ENCODE peak calls at places on chromosomes 7 and 10, in five cellular contexts. Q, T, P, S and W are unnamed samples.

GRCh38 chr10:113385021-113385975 is 167.6 kb upstream of the HABP2 start:
- DNase-seq in P (peak), S (no peak), T (peak), Q (peak), W (peak)

GRCh38 chr7:58086871-58087535 is 637.0 kb downstream of the ZNF716 start:
- DNase-seq in S (no peak), Q (peak), P (no peak), T (no peak), W (no peak)

GRCh38 chr7:157335991-157336382 is 817 bp upstream of the DNAJB6 start:
- DNase-seq in S (no peak), T (no peak), P (no peak), Q (no peak), W (no peak)

GRCh38 chr10:58351616-58352578 is 17.1 kb downstream of the UBE2D1 start:
- DNase-seq in T (no peak), Q (no peak), P (no peak), S (no peak), W (no peak)

GRCh38 chr10:97426776-97427570 is 982 bp downstream of the PGAM1 start:
- DNase-seq in Q (no peak), P (no peak), S (no peak), T (no peak), W (no peak)

GRCh38 chr7:157559596-157560257 is 222.9 kb downstream of the DNAJB6 start:
- DNase-seq in P (no peak), S (no peak), Q (no peak), T (peak), W (no peak)

GRCh38 chr7:128453836-128454804 is 1.6 kb upstream of the HILPDA start:
- DNase-seq in S (no peak), P (peak), T (no peak), Q (peak), W (peak)

GRCh38 chr7:156777364-156778069 is 115.5 kb downstream of the LMBR1 start:
- DNase-seq in P (no peak), T (no peak), Q (peak), S (no peak), W (no peak)

GRCh38 chr7:123122951-123123350 is 76.8 kb downstream of the SLC13A1 start:
- DNase-seq in T (no peak), Q (no peak), P (no peak), S (no peak), W (no peak)

GRCh38 chr10:88642991-88643390 is 21.3 kb upstream of the LIPF start:
- DNase-seq in Q (no peak), T (no peak), S (no peak), P (no peak), W (no peak)

GRCh38 chr10:131099028-131099427 is 212.5 kb downstream of the TCERG1L start:
- DNase-seq in S (no peak), Q (peak), P (no peak), T (no peak), W (no peak)

GRCh38 chr10:85458274-85458673 is 908.3 kb downstream of the GRID1 start:
- DNase-seq in S (no peak), P (no peak), Q (peak), T (no peak), W (no peak)

GRCh38 chr7:47282790-47283496 is 299.0 kb downstream of the TNS3 start:
- DNase-seq in P (no peak), S (no peak), Q (no peak), T (no peak), W (no peak)

GRCh38 chr7:127751062-127751722 is 99.2 kb downstream of the SND1 start:
- DNase-seq in P (no peak), T (no peak), S (no peak), Q (no peak), W (no peak)

GRCh38 chr10:74916283-74916682 is 89.9 kb downstream of the KAT6B start:
- DNase-seq in Q (no peak), P (no peak), S (no peak), T (no peak), W (no peak)

GRCh38 chr7:139620676-139621344 is 97.3 kb downstream of the CLEC2L start:
- DNase-seq in S (no peak), T (peak), Q (peak), P (peak), W (peak)

GRCh38 chr10:83283151-83283550 is 856.2 kb upstream of the GHITM start:
- DNase-seq in T (no peak), Q (no peak), P (no peak), S (no peak), W (no peak)

DNA sequence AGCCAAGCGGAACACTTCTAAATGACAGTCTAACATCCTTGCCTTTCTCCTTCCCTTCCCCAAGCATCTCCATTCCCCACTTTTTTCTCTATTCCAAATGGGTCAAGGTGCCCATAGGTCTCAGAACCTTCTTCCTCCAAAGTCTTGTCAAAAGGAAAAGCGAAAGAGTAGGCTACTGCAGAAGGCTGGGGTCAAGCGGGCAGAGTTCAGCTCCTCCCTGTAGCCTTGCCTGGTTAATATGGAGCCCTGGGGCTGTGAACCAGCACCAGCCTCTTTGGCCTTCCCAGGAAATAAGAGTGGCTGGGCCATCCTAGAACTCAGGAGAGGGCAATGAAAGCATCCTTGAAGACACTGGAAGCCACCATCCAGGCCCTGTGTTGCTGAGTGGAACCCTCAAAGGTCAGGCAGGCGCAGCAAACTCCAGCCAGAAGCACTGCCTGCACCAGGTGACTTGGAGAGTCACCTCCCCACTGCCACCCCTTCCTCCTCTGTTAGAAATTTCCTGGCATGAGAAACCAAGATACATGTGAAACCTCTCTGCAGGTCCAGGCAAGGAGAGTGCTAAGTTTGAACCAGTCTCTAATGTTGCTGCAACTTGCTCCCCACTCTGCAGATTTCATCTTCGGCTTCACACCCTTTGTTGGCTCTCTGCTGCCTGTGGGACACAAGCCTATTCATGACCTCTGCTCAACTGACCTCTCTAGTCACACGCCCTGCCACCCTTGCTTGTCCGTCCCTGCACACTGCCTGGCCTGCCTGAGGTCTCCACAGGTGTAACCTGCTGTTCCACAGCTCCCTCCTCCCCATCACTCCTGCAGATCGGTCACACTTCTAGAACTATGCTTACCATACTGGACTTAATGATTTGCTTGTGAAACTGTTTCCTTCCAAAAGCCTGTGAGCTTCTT is 74.9 kb downstream of the SH3PXD2A start:
- DNase-seq in S (no peak), Q (no peak), P (no peak), T (no peak), W (no peak)
- TF ChIP-seq FOXM1 in S (no peak), Q (no peak), P (no peak), T (no peak), W (no peak)

GRCh38 chr7:134441264-134441663 is 17.6 kb downstream of the AKR1B1 start:
- DNase-seq in P (no peak), T (no peak), Q (no peak), S (no peak), W (no peak)
- TF ChIP-seq FOXM1 in P (no peak), T (no peak), Q (no peak), S (no peak), W (no peak)

DNA sequence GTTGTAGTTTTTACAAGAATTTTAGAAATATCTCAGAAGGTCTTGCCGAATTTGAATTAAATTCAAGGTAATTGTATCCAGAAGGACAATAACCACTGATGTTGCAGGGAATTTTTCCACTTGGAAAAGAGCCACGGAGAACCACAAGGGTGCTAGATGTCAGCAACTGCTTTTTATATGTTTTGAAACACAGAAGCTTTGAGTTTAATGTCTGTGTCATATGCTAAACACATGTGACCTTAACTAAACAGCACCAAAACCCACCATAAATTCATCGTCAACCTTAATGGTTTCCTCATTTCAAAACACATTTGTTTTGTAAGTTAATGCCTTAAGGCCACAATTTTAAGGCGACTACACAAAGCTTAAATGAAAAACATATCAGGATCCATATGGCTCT is 106.9 kb downstream of the COL28A1 start:
- DNase-seq in T (no peak), Q (no peak), P (no peak), S (no peak), W (no peak)
- TF ChIP-seq FOXM1 in T (no peak), Q (no peak), P (no peak), S (no peak), W (no peak)

GRCh38 chr10:119919271-119919670 is 26.7 kb downstream of the SEC23IP start:
- DNase-seq in Q (no peak), T (no peak), S (no peak), P (no peak), W (no peak)
- TF ChIP-seq FOXM1 in Q (no peak), T (no peak), S (no peak), P (no peak), W (no peak)

GRCh38 chr10:99612167-99612831 is 7.9 kb downstream of the SLC25A28 start:
- DNase-seq in S (no peak), Q (peak), T (peak), P (peak), W (peak)
- TF ChIP-seq FOXM1 in S (no peak), Q (no peak), T (no peak), P (no peak), W (no peak)

DNA sequence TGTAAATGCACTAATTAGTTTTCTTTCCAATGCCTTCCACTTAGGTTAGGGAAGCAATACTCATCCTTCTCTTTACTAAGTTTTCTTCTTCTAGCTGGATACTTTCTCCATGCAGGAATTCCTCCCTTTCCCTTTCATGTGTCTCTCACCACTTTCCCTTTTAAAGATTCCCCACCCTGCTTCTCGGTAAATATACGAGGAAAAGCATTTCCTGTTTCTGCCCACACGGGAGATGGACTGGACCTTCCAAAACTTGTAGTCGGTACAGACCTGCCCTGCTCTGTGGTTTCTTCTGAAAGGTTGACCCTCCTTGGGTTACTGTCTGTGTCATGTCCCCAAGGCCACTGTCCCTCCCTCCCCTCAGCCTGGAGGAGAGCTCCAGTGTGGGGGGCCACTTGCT is 58.9 kb upstream of the LYZL2 start:
- DNase-seq in T (no peak), S (no peak), Q (no peak), P (no peak), W (no peak)
- TF ChIP-seq FOXM1 in T (no peak), S (no peak), Q (no peak), P (no peak), W (no peak)

GRCh38 chr7:21944616-21945373 is 904 bp downstream of the CDCA7L start:
- DNase-seq in Q (no peak), T (no peak), S (no peak), P (no peak), W (peak)
- TF ChIP-seq FOXM1 in Q (no peak), T (no peak), S (no peak), P (no peak), W (no peak)

GRCh38 chr7:119969763-119970162 is 303.2 kb upstream of the KCND2 start:
- DNase-seq in S (no peak), T (no peak), Q (no peak), P (no peak), W (no peak)

GRCh38 chr7:119969054-119969453 is 303.9 kb upstream of the KCND2 start:
- DNase-seq in T (no peak), Q (no peak), S (no peak), P (no peak), W (no peak)

GRCh38 chr7:119963654-119964053 is 309.3 kb upstream of the KCND2 start:
- DNase-seq in S (no peak), T (no peak), Q (no peak), P (no peak), W (no peak)

GRCh38 chr7:119964065-119964464 is 308.9 kb upstream of the KCND2 start:
- DNase-seq in P (no peak), Q (no peak), T (no peak), S (no peak), W (no peak)

GRCh38 chr7:119964640-119965542 is 308.1 kb upstream of the KCND2 start:
- DNase-seq in S (no peak), Q (no peak), T (no peak), P (no peak), W (no peak)
- TF ChIP-seq FOXM1 in S (no peak), Q (no peak), T (no peak), P (no peak), W (no peak)

DNA sequence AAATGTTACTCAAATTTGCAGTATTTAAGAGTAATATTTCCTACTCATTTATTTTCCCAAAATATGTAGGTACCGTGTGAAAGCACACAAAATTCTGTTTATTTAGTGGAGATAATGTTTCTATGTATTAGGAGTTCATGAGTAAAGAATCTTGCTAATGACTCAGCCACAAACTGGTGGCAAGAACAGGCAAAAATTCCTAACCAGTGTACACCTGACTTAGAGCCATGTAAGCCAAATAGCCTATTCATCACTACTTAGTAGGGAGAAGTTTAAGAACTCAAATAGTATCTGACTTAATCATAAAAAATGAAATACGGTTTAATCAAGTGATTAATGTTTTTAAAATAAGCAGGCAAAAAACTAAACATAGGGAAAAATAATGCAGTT is 169.0 kb downstream of the SRPK2 start:
- DNase-seq in P (no peak), Q (no peak), S (no peak), T (no peak), W (no peak)
- TF ChIP-seq FOXM1 in P (no peak), Q (no peak), S (no peak), T (no peak), W (no peak)

GRCh38 chr10:132914732-132915131 is 27.6 kb downstream of the CFAP46 start:
- DNase-seq in P (no peak), S (no peak), Q (no peak), T (no peak), W (no peak)
- TF ChIP-seq FOXM1 in P (no peak), S (no peak), Q (no peak), T (no peak), W (no peak)